ENCODE peak calls at places on chromosomes 4 and X, in seven cellular contexts. A, U, Q, C, P, G and X are unnamed samples. For H3K9me3 and H3K4me1, the result is how much of the 10 kb centered on the place peaks cover.

GRCh38 chr4:98659741-98660507 is 1.5 kb upstream of the TSPAN5 start:
- DNase-seq in U (no peak), P (no peak), A (no peak), C (no peak), G (no peak), Q (peak), X (no peak)

GRCh38 chrX:68648960-68649359 is 1.5 kb downstream of the STARD8 start:
- DNase-seq in P (no peak), Q (peak), C (no peak), U (no peak), G (no peak), A (no peak), X (no peak)

GRCh38 chrX:34560180-34560579 is 96.9 kb downstream of the TMEM47 start:
- DNase-seq in U (no peak), P (no peak), A (no peak), G (no peak), Q (no peak), C (no peak), X (no peak)

GRCh38 chr4:72896515-72896914 is 173.0 kb downstream of the COX18 start:
- DNase-seq in P (no peak), G (no peak), C (no peak), Q (peak), A (no peak), U (no peak), X (no peak)

GRCh38 chr4:15327311-15328298 is 100.2 kb upstream of the C1QTNF7 start:
- DNase-seq in P (no peak), Q (peak), C (no peak), A (no peak), G (no peak), U (no peak), X (no peak)

GRCh38 chrX:150903110-150903508 is 4.6 kb upstream of the CD99L2 start:
- DNase-seq in U (no peak), A (no peak), G (no peak), P (no peak), Q (no peak), C (no peak), X (no peak)

GRCh38 chr4:78059938-78060337 is 2.8 kb downstream of the FRAS1 start:
- DNase-seq in G (no peak), P (no peak), C (no peak), Q (no peak), A (no peak), U (no peak), X (no peak)

GRCh38 chr4:602559-602942 is 22.8 kb upstream of the PDE6B start:
- DNase-seq in P (peak), C (peak), G (no peak), U (no peak), Q (no peak), A (no peak), X (no peak)

GRCh38 chrX:141439651-141440050 is 144.9 kb downstream of the SPANXA1 start:
- DNase-seq in A (no peak), U (no peak), G (no peak), P (no peak), C (no peak), Q (peak), X (no peak)

GRCh38 chrX:48025561-48025960 is 18.8 kb downstream of the SPACA5 start:
- DNase-seq in Q (peak), C (no peak), U (no peak), A (no peak), P (no peak), G (no peak), X (peak)

GRCh38 chrX:108036298-108036973 is 8.4 kb upstream of the VSIG1 start:
- DNase-seq in G (no peak), P (no peak), Q (peak), C (no peak), U (no peak), A (no peak), X (peak)

GRCh38 chrX:53440631-53441517 is 6.7 kb upstream of the HSD17B10 start:
- DNase-seq in A (peak), C (peak), Q (peak), U (peak), P (peak), G (peak), X (peak)

GRCh38 chrX:12237131-12237530 is 98.9 kb downstream of the FRMPD4 start:
- DNase-seq in C (no peak), A (no peak), G (no peak), U (no peak), P (no peak), Q (no peak), X (no peak)

GRCh38 chr4:154779362-154779947 is 1.6 kb upstream of the RBM46 start:
- DNase-seq in C (no peak), G (no peak), Q (peak), U (no peak), P (no peak), A (no peak), X (no peak)

GRCh38 chrX:134631404-134632346 is 26.6 kb downstream of the PLAC1 start:
- DNase-seq in C (no peak), Q (peak), G (no peak), U (no peak), A (peak), P (peak), X (no peak)

GRCh38 chrX:46398874-46399273 is 146.3 kb downstream of the ZNF674 start:
- DNase-seq in A (no peak), P (no peak), C (no peak), U (no peak), G (no peak), Q (no peak), X (no peak)

GRCh38 chr4:177187371-177187770 is 122.3 kb upstream of the NEIL3 start:
- DNase-seq in U (no peak), C (no peak), G (no peak), A (no peak), P (no peak), Q (no peak), X (no peak)

GRCh38 chrX:30799327-30799726 is 89.7 kb downstream of the TAB3 start:
- DNase-seq in C (no peak), A (no peak), P (no peak), Q (no peak), U (no peak), G (no peak), X (no peak)
- H3K9me3 ChIP-seq in C (under half), A (under half), P (under half), Q (under half), U (under half), G (under half), X (under half)

DNA sequence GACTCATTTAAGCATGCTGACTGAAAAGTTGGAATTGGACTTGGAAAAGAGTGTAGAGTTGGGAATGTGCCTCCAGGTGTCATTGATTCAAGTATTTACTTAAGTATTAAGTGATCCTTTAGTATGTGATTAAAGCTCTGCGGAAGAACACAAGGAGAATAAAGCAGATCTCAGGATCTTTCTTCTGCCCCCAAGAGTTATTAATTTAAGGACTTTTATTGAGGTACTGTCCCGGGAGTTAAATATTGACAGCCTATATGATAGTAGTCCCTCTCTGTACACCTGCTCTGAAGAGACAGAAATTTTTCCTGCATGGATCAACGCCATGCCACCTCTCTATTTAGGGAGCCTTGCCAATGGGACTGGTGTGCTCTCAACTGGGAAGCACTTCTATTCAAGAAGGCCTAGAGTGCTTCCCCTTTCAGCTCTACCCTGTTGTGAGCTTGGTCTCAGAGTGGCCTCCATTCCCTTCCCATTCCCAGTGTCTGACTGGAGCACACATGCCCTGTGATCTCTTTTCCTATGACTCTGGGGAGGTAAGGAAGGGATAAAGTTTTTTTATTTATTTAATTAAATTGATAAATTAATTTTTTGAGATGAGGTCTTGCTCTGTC is 75.9 kb downstream of the SHISA3 start:
- DNase-seq in G (no peak), Q (no peak), A (no peak), U (no peak), C (no peak), P (no peak), X (no peak)
- H3K4me1 ChIP-seq in G (under half), Q (under half), A (under half), U (under half), C (under half), P (under half), X (under half)

DNA sequence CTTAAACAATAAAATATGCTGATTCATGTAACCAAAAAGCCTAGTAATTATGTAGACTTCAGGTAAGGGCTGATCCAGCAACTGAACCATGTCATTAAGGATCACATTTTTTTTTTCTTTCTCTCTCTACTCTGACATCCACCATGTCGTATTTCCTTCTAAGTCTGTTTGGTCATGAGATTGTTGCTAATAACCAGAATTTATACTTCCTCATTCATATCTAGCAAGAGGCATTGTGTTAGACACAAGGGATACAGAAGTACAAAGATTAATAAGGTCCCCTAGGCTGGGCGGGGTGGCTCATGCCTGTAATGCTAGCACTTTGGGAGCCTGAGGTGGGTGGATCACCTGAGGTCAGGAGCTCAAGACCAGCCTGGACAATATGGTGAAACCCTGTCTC is 24.1 kb downstream of the PHEX start:
- DNase-seq in U (no peak), P (no peak), A (no peak), Q (no peak), C (no peak), G (no peak), X (no peak)
- H3K9me3 ChIP-seq in U (under half), P (under half), A (under half), Q (under half), C (under half), G (under half), X (under half)

GRCh38 chr4:163595590-163595989 is 101.1 kb downstream of the TMA16 start:
- DNase-seq in P (no peak), G (no peak), A (no peak), U (no peak), C (no peak), Q (no peak), X (no peak)

GRCh38 chr4:163591614-163592020 is 97.1 kb downstream of the TMA16 start:
- DNase-seq in P (no peak), C (no peak), A (no peak), Q (no peak), G (no peak), U (no peak), X (no peak)

GRCh38 chr4:163590609-163591264 is 96.2 kb downstream of the TMA16 start:
- DNase-seq in C (no peak), G (no peak), A (no peak), Q (peak), U (no peak), P (no peak), X (no peak)

GRCh38 chr4:163590103-163590502 is 95.6 kb downstream of the TMA16 start:
- DNase-seq in U (no peak), P (no peak), Q (no peak), G (no peak), C (no peak), A (no peak), X (no peak)

DNA sequence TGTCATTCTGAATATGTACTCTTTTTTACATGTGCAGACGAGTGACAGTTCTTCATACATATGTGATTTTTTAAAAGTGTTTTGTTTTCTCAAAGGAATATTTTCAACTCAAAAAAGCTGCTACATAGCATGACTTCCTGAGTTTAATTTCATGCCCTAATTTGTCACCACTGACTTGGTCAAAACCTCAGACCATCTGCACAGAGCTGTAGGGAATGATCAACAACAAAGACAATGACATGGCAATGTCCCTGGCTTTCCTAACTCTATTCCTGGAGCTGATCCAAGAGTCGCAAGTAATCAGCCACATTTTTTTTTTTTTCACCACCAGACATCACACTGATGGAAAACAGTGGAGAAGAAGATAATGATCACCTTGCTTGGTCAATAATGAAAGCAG is 97.7 kb downstream of the TMA16 start:
- DNase-seq in P (no peak), Q (no peak), C (no peak), A (no peak), U (no peak), G (no peak), X (no peak)
- H3K4me1 ChIP-seq in P (under half), Q (under half), C (under half), A (under half), U (under half), G (under half), X (under half)

GRCh38 chrX:102113367-102113766 is 12.1 kb upstream of the TCEAL2 start:
- DNase-seq in C (no peak), U (no peak), A (no peak), P (no peak), Q (no peak), G (no peak), X (no peak)

GRCh38 chrX:102115748-102116147 is 9.7 kb upstream of the TCEAL2 start:
- DNase-seq in Q (no peak), A (no peak), C (no peak), U (no peak), G (no peak), P (no peak), X (no peak)
- H3K9me3 ChIP-seq in Q (under half), A (under half), C (under half), U (under half), G (under half), P (under half), X (under half)

DNA sequence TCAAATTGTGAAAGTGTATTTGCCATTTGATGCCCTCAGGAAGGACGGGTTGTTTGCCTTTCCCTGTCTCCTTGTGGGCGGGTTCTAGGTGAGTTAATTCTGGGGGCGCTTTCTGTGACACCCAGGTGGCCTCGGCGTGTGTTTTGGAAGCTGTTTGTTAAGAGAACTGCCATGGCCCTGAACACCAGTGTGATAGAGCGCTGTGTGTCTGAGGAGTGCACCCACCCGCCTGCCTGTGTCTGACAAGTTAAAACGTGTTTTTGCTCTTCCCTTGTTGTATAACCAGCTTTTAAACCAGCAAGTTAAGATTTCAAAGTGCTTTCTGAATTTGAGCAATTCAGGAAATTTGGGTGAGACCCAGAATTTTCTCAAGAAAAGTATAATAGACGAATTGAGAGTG is 55.3 kb upstream of the HGFAC start:
- DNase-seq in C (no peak), P (no peak), G (no peak), A (peak), U (no peak), Q (no peak), X (no peak)
- H3K4me1 ChIP-seq in C (half or more), P (under half), G (under half), A (under half), U (under half), Q (under half), X (half or more)

GRCh38 chrX:8783100-8784098 is 17.8 kb downstream of the FAM9A start:
- DNase-seq in Q (peak), P (peak), C (no peak), G (no peak), A (no peak), U (no peak), X (no peak)
- H3K9me3 ChIP-seq in Q (under half), P (under half), C (under half), G (under half), A (under half), U (under half), X (under half)

GRCh38 chr4:165418116-165418515 is 39.3 kb downstream of the CPE start:
- DNase-seq in Q (no peak), P (no peak), U (no peak), C (no peak), G (no peak), A (no peak), X (no peak)
- H3K4me1 ChIP-seq in Q (under half), P (under half), U (under half), C (under half), G (under half), A (under half), X (under half)

GRCh38 chr4:20044502-20044911 is 207.2 kb upstream of the SLIT2 start:
- DNase-seq in Q (peak), U (no peak), P (no peak), A (no peak), C (no peak), G (no peak), X (no peak)
- H3K9me3 ChIP-seq in Q (under half), U (under half), P (under half), A (under half), C (under half), G (under half), X (under half)